ENCODE peak calls at places on chromosomes 13 and 19, in ten cellular contexts. Z, E, D, V, R, J, T, O, K and X are unnamed samples.

GRCh38 chr13:95492044-95492801 is 60.3 kb upstream of the CLDN10 start:
- DNase-seq in T (peak), R (no peak), J (no peak), K (no peak), D (no peak), V (peak), E (no peak), O (no peak), Z (no peak), X (no peak)

GRCh38 chr19:31252476-31252875 is 96.8 kb downstream of the TSHZ3 start:
- DNase-seq in J (no peak), D (no peak), E (no peak), O (no peak), T (no peak), V (no peak), R (no peak), Z (no peak), K (peak), X (no peak)

GRCh38 chr13:93476175-93476574 is 249.6 kb downstream of the GPC6 start:
- DNase-seq in Z (no peak), T (no peak), E (no peak), V (no peak), K (no peak), D (peak), R (no peak), J (no peak), O (peak), X (no peak)

GRCh38 chr19:16084067-16084685 is 7.9 kb downstream of the TPM4 start:
- DNase-seq in V (no peak), R (no peak), T (no peak), Z (no peak), K (no peak), J (no peak), D (peak), O (no peak), E (no peak), X (no peak)

GRCh38 chr19:53466726-53467125 is 807 bp upstream of the ZNF813 start:
- DNase-seq in R (no peak), Z (no peak), V (no peak), K (peak), D (no peak), E (no peak), T (no peak), O (no peak), J (no peak), X (no peak)

GRCh38 chr13:48233886-48234488 is 981 bp downstream of the ITM2B start:
- DNase-seq in V (no peak), J (no peak), R (no peak), T (no peak), Z (no peak), E (no peak), D (peak), K (no peak), O (peak), X (peak)

GRCh38 chr13:26221721-26222522 is at the start of gene RNF6:
- DNase-seq in Z (peak), O (peak), T (peak), D (peak), E (peak), K (peak), R (peak), J (peak), V (peak), X (peak)

GRCh38 chr13:27631665-27632064 is 10.0 kb downstream of the POLR1D start:
- DNase-seq in T (no peak), O (no peak), J (no peak), R (no peak), V (no peak), D (no peak), K (no peak), E (no peak), Z (no peak), X (no peak)

GRCh38 chr13:61470801-61471200 is 55.2 kb upstream of the PCDH20 start:
- DNase-seq in R (no peak), V (no peak), D (no peak), Z (no peak), J (no peak), K (no peak), O (no peak), E (no peak), T (no peak), X (no peak)

GRCh38 chr13:113730145-113730750 is 28.8 kb upstream of the TMEM255B start:
- DNase-seq in R (no peak), E (no peak), J (peak), V (no peak), D (no peak), O (no peak), K (no peak), T (no peak), Z (no peak), X (no peak)

GRCh38 chr19:51352783-51353360 is 10.9 kb upstream of the VSIG10L start:
- DNase-seq in Z (no peak), R (no peak), V (no peak), J (no peak), D (no peak), T (no peak), O (no peak), E (no peak), K (no peak), X (no peak)

GRCh38 chr13:113437408-113438010 is 15.8 kb downstream of the ADPRHL1 start:
- DNase-seq in J (peak), E (no peak), V (no peak), T (peak), O (no peak), K (no peak), R (no peak), D (peak), Z (peak), X (no peak)